ENCODE peak calls at places on chromosomes 7 and 10, in four cellular contexts. K, S, X and V are unnamed samples.

GRCh38 chr10:82240408-82240807 is 365.4 kb downstream of the NRG3 start:
- DNase-seq in K (no peak), S (no peak), X (no peak), V (no peak)

GRCh38 chr10:130935051-130935450 is 376.5 kb downstream of the TCERG1L start:
- DNase-seq in K (no peak), S (no peak), X (no peak), V (no peak)

GRCh38 chr7:150388709-150389531 is 9.8 kb downstream of the ZNF775 start:
- DNase-seq in K (no peak), S (peak; percentile 57), X (peak; percentile 87), V (no peak)

GRCh38 chr10:64170791-64171190 is 649.6 kb downstream of the REEP3 start:
- DNase-seq in K (no peak), S (no peak), X (no peak), V (no peak)

GRCh38 chr10:103181244-103181643 is 11.8 kb downstream of the NT5C2 start:
- DNase-seq in K (no peak), S (no peak), X (no peak), V (no peak)

GRCh38 chr10:83075395-83076072 is 1063.8 kb upstream of the GHITM start:
- DNase-seq in K (no peak), S (no peak), X (no peak), V (no peak)

GRCh38 chr7:139730746-139731612 is 46.8 kb downstream of the HIPK2 start:
- DNase-seq in K (no peak), S (peak; percentile 71), X (no peak), V (no peak)

GRCh38 chr10:118584181-118584954 is 11.1 kb downstream of the PRLHR start:
- DNase-seq in K (no peak), S (peak; percentile 79), X (peak; percentile 20), V (no peak)

GRCh38 chr10:132186488-132187413 is at the start of gene DPYSL4:
- DNase-seq in K (peak; percentile 41), S (no peak), X (peak; percentile 76), V (peak; percentile 37)

GRCh38 chr7:56079450-56080185 is 13.1 kb downstream of the PHKG1 start:
- DNase-seq in K (no peak), S (peak; percentile 83), X (peak; percentile 88), V (no peak)

GRCh38 chr7:124566576-124566975 is 199.0 kb downstream of the GPR37 start:
- DNase-seq in K (no peak), S (peak; percentile 74), X (no peak), V (no peak)

GRCh38 chr10:97682042-97682441 is 5.0 kb downstream of the AVPI1 start:
- DNase-seq in K (no peak), S (no peak), X (no peak), V (no peak)

GRCh38 chr7:10889266-10889898 is 84.3 kb upstream of the PHF14 start:
- DNase-seq in K (peak; percentile 29), S (peak; percentile 0), X (peak; percentile 59), V (peak; percentile 56)

GRCh38 chr7:22066484-22066883 is 120.8 kb upstream of the CDCA7L start:
- DNase-seq in K (no peak), S (no peak), X (no peak), V (no peak)

GRCh38 chr7:570801-571070 is 51.1 kb upstream of the PDGFA start:
- DNase-seq in K (no peak), S (no peak), X (no peak), V (no peak)

GRCh38 chr7:5689716-5690115 is 91.7 kb downstream of the RNF216 start:
- DNase-seq in K (no peak), S (no peak), X (no peak), V (no peak)

GRCh38 chr10:24901686-24902399 is 50.6 kb downstream of the PRTFDC1 start:
- DNase-seq in K (no peak), S (peak; percentile 93), X (peak; percentile 25), V (peak; percentile 39)

GRCh38 chr10:24928163-24928562 is 24.2 kb downstream of the PRTFDC1 start:
- DNase-seq in K (no peak), S (no peak), X (no peak), V (no peak)

GRCh38 chr7:151993977-151994676 is 31.3 kb upstream of the GALNT11 start:
- DNase-seq in K (peak; percentile 7), S (no peak), X (peak; percentile 24), V (peak; percentile 65)

GRCh38 chr7:15561840-15562239 is at the start of gene AGMO:
- DNase-seq in K (no peak), S (peak; percentile 62), X (peak; percentile 72), V (no peak)

GRCh38 chr7:26212921-26213718 is 11.6 kb downstream of the CBX3 start:
- DNase-seq in K (no peak), S (no peak), X (no peak), V (no peak)

GRCh38 chr10:8908013-8908412 is 853.5 kb downstream of the GATA3 start:
- DNase-seq in K (no peak), S (no peak), X (no peak), V (no peak)

GRCh38 chr10:48400129-48400849 is 93.8 kb downstream of the MAPK8 start:
- DNase-seq in K (no peak), S (no peak), X (no peak), V (no peak)

GRCh38 chr7:102117743-102118142 is 168.9 kb upstream of the SH2B2 start:
- DNase-seq in K (no peak), S (peak; percentile 47), X (no peak), V (no peak)

GRCh38 chr10:114363745-114364460 is 40.4 kb downstream of the AFAP1L2 start:
- DNase-seq in K (no peak), S (no peak), X (no peak), V (no peak)